ENCODE peak calls at places on chromosomes 3 and 15, in seven cellular contexts. S, K, J, X, F, V and P are unnamed samples.

GRCh38 chr15:34927726-34928125 is 41.8 kb downstream of the AQR start:
- DNase-seq in V (no peak), X (no peak), S (no peak), F (no peak), K (no peak), J (no peak), P (no peak)

GRCh38 chr3:132554437-132554836 is 42.6 kb upstream of the ACKR4 start:
- DNase-seq in J (no peak), F (no peak), K (no peak), S (no peak), V (no peak), X (no peak), P (no peak)

GRCh38 chr3:152043620-152044019 is 170.2 kb downstream of the SUCNR1 start:
- DNase-seq in J (no peak), X (no peak), K (peak; percentile 26), F (no peak), V (peak; percentile 46), S (no peak), P (no peak)

GRCh38 chr15:40244961-40245523 is 6.2 kb downstream of the PAK6 start:
- DNase-seq in J (no peak), K (no peak), S (no peak), X (no peak), F (no peak), V (peak; percentile 3), P (no peak)

GRCh38 chr3:64612916-64613526 is 74.8 kb downstream of the ADAMTS9 start:
- DNase-seq in J (no peak), F (no peak), V (no peak), X (no peak), K (no peak), S (no peak), P (no peak)

GRCh38 chr15:26873846-26874245 is 7.0 kb downstream of the GABRA5 start:
- DNase-seq in X (no peak), V (peak; percentile 60), F (no peak), J (no peak), S (no peak), K (peak; percentile 11), P (no peak)

GRCh38 chr3:128551464-128551863 is 58.5 kb upstream of the GATA2 start:
- DNase-seq in V (no peak), K (no peak), X (no peak), S (no peak), F (no peak), J (no peak), P (no peak)

GRCh38 chr3:65577875-65578274 is 460.8 kb downstream of the MAGI1 start:
- DNase-seq in V (no peak), K (no peak), S (no peak), F (no peak), J (no peak), X (no peak), P (no peak)

GRCh38 chr15:33292718-33293307 is 18.0 kb upstream of the RYR3 start:
- DNase-seq in J (peak; percentile 54), V (peak; percentile 57), K (peak; percentile 59), F (no peak), S (peak; percentile 76), X (no peak), P (no peak)

GRCh38 chr3:33237439-33237838 is 18.8 kb upstream of the SUSD5 start:
- DNase-seq in S (no peak), F (no peak), K (no peak), J (no peak), V (no peak), X (no peak), P (no peak)